ENCODE peak calls at places on chromosomes 13 and 19, in nine cellular contexts. P is H1, S is transverse colon, C is HL-60, Z is stomach, U is Panc1, K is GM23338, J is SK-N-MC, I is breast epithelium. E is an unnamed sample.

GRCh38 chr19:18521692-18522123 is at the start of gene ELL:
- DNase-seq in P (no peak), S (no peak), C (no peak), Z (no peak), U (no peak), K (no peak), J (no peak), I (no peak), E (no peak)

GRCh38 chr19:16591803-16592556 is 19.8 kb upstream of the SLC35E1 start:
- DNase-seq in P (no peak), S (no peak), C (no peak), Z (no peak), U (no peak), K (peak; percentile 54), J (no peak), I (no peak), E (no peak)

GRCh38 chr13:50731400-50731799 is 112.1 kb downstream of the DLEU7 start:
- DNase-seq in P (no peak), S (no peak), C (no peak), Z (no peak), U (no peak), K (no peak), J (no peak), I (no peak), E (no peak)

GRCh38 chr13:22121340-22121739 is 450.5 kb downstream of the FGF9 start:
- DNase-seq in P (no peak), S (no peak), C (no peak), Z (no peak), U (no peak), K (no peak), J (no peak), I (no peak), E (no peak)

GRCh38 chr13:112958127-112958989 is 10.7 kb upstream of the MCF2L start:
- DNase-seq in P (no peak), S (no peak), C (no peak), Z (no peak), U (no peak), K (no peak), J (no peak), I (no peak), E (no peak)

GRCh38 chr13:34756572-34756971 is 185.5 kb upstream of the NBEA start:
- DNase-seq in P (no peak), S (no peak), C (no peak), Z (no peak), U (no peak), K (no peak), J (no peak), I (no peak), E (no peak)

GRCh38 chr19:4380254-4380727 is 20.1 kb downstream of the SH3GL1 start:
- DNase-seq in P (no peak), S (no peak), C (no peak), Z (no peak), U (no peak), K (no peak), J (no peak), I (no peak), E (no peak)

GRCh38 chr19:5260381-5260967 is 80.1 kb downstream of the PTPRS start:
- DNase-seq in P (no peak), S (no peak), C (no peak), Z (no peak), U (no peak), K (no peak), J (no peak), I (no peak), E (no peak)

GRCh38 chr19:5076440-5077208 is 107.7 kb downstream of the KDM4B start:
- DNase-seq in P (no peak), S (no peak), C (no peak), Z (no peak), U (no peak), K (no peak), J (no peak), I (no peak), E (no peak)

GRCh38 chr13:111344471-111345191 is 24.2 kb downstream of the TEX29 start:
- DNase-seq in P (peak; percentile 70), S (no peak), C (no peak), Z (peak; percentile 63), U (no peak), K (peak; percentile 92), J (no peak), I (no peak), E (peak; percentile 74)

DNA sequence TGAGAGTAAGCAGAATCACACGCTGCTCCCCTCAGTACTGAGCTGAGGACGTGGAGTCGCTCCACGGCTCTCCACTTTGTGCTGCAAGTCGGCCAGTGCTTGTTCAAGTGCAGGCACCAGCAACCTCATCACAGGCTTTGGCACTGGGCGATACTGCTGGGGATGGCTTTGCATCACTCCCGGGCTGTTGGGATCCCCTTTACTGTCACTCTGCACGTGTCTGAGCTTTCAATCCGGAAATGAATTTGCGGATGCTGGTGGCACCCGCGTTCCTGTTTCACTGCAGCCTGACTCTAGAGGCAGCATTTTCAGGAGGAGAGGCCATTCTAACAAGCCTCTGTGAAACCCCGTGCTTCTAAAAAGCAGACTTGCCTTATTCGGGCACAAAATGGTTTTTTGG is 19.1 kb downstream of the SMARCA4 start:
- DNase-seq in P (no peak), S (peak; percentile 24), C (peak; percentile 91), Z (no peak), U (no peak), K (no peak), J (no peak), I (no peak), E (no peak)
- H3K4me3 ChIP-seq in P (no peak overlapping the region), S (no peak overlapping the region), C (no peak overlapping the region), Z (no peak overlapping the region), U (no peak overlapping the region), K (no peak overlapping the region), J (no peak overlapping the region), I (no peak overlapping the region), E (no peak overlapping the region)

DNA sequence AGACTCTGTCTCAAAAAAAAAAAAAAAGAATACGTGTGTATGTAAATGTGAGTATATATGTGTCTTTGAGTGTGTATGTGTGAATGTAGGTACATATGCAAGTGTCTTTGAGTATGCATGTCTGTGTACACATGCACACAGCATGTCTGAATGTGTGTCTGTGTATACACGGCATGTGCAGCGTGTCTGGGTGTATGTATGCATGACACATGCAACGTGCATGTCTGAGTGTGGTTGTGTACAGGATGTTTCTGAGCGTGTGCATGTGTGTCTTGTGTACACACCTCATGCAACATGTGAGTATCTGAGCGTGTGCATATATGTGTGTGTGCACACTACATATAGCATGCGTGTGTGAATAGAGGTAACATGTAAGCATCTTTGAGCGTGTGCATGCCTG is 20.8 kb downstream of the FBN3 start:
- DNase-seq in P (no peak), S (no peak), C (no peak), Z (no peak), U (no peak), K (no peak), J (no peak), I (no peak), E (no peak)
- TF ChIP-seq POLR2AphosphoS5 in P (no peak), S (no peak), C (no peak), Z (no peak), U (no peak), K (no peak), J (no peak), I (no peak), E (no peak)

DNA sequence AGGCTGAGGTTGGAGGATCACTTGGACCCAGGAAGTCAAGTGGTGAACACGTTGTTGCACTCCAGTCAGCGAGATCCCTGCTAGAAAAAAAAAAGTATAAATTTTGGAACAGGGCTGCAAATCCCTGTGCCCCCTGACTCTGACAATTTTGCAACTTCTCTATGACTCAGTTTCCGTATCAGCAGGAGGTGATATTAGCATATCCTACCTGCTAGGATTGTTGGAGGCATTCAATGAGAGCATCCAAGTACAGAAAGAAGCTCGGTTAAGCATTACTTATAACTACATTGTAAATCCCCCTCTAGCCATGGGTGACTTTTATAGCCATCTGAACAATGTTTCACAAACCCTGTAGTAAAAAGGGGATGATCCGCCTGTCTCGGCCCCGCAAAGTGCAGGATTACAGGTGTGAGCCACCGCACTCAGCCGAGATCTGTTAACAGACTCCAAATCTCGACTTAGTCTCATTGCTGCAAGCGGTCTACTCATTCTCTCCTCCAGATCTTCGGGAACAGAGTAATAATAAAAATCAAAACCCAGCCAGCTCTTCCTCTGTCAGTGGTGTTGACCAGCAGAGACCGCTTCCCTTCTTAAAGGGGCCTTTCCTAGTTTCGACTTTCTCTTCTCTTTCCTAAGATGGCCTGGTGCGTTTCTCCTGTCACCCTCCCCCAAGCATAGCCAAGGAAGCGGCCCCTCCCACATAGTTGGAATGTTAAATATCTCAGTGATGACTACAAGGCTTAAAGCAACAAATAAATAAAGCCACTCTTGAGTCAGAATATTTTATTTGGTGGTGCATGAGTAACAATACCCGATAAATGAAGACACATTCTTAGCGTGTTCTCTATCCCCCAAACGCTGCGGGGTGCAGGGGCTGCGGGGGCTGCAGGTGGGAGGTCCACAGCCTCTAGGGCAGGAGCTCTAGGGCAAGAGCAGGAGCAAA is 10.3 kb upstream of the BICRA start:
- DNase-seq in P (peak; percentile 76), S (peak; percentile 59), C (no peak), Z (peak; percentile 41), U (peak; percentile 80), K (peak; percentile 97), J (peak; percentile 52), I (no peak), E (no peak)
- H3K4me3 ChIP-seq in P (peak overlapping the region; percentile 60), S (peak overlapping the region; percentile 31), C (no peak overlapping the region), Z (peak overlapping the region; percentile 46), U (peak overlapping the region; percentile 63), K (peak overlapping the region; percentile 63), J (peak overlapping the region; percentile 94), I (peak overlapping the region; percentile 79), E (peak overlapping the region; percentile 43)

GRCh38 chr13:43304945-43305344 is 281.6 kb downstream of the DNAJC15 start:
- DNase-seq in P (no peak), S (no peak), C (no peak), Z (no peak), U (no peak), K (peak; percentile 18), J (no peak), I (no peak), E (no peak)

GRCh38 chr13:43305416-43305815 is 282.0 kb downstream of the DNAJC15 start:
- DNase-seq in P (no peak), S (no peak), C (no peak), Z (no peak), U (no peak), K (no peak), J (no peak), I (no peak), E (no peak)

GRCh38 chr13:43304449-43304848 is 281.1 kb downstream of the DNAJC15 start:
- DNase-seq in P (no peak), S (no peak), C (no peak), Z (no peak), U (no peak), K (no peak), J (no peak), I (no peak), E (no peak)

GRCh38 chr13:43301341-43301969 is 278.1 kb downstream of the DNAJC15 start:
- DNase-seq in P (no peak), S (no peak), C (no peak), Z (no peak), U (no peak), K (no peak), J (no peak), I (no peak), E (no peak)

DNA sequence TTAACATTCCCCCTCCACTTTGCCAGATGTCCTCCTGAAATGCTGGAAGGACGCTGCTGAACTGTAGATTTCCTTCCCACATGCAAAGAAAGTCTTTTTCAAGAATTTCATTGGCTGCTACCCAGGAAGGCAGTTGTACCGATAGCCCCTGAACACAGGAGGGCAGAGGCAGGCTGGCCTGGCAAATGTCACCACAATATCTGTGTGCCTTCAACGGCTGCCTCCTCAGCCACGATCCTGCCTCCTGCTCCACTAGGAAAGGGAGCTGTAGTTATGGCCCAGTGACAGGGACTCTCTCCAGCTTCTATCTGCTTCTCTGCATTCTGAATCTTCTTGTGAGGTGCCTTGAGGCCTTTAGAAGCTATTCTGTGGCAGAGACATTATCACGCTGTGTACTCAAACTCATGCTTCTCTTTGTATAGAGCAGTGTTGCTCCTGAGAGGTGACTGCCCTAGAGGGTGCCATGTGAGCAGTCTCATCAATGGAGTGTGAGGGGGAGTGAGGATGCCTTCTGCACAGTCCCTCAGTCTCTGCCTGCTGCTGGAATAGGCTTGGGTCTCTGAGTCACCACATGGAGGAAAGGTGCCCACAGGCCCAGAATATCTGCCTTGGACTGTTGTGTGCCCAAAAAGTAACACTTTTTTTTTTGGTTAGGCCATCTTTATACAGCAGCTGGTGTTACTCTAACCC is 279.8 kb downstream of the DNAJC15 start:
- DNase-seq in P (peak; percentile 72), S (peak; percentile 28), C (peak; percentile 3), Z (peak; percentile 78), U (no peak), K (peak; percentile 82), J (no peak), I (no peak), E (no peak)
- TF ChIP-seq POLR2AphosphoS5 in P (no peak), S (peak; percentile 13), C (no peak), Z (no peak), U (no peak), K (no peak), J (no peak), I (no peak), E (no peak)

E was measured in vagina.